ENCODE peak calls at places on chromosome 16, in six cellular contexts. W is ovary, H is SK-N-SH, L is colonic mucosa, I is epithelial cell of esophagus, K is esophagus muscularis mucosa. U is an unnamed sample.

GRCh38 chr16:58098207-58099096 is 30.7 kb downstream of the CFAP20 start:
- DNase-seq in I (peak; percentile 67), W (no peak), L (no peak), K (no peak), H (no peak), U (no peak)

GRCh38 chr16:729768-730665 is 3.1 kb downstream of the HAGHL start:
- DNase-seq in I (no peak), K (no peak), W (no peak), H (no peak), L (no peak), U (no peak)

GRCh38 chr16:47888142-47888541 is 267.7 kb downstream of the ABCC12 start:
- DNase-seq in H (no peak), L (no peak), W (no peak), K (no peak), I (peak; percentile 71), U (no peak)

GRCh38 chr16:27499659-27500055 is 50.1 kb downstream of the GTF3C1 start:
- DNase-seq in L (no peak), K (no peak), H (no peak), I (no peak), W (no peak), U (no peak)

GRCh38 chr16:51755039-51755501 is 604.0 kb upstream of the SALL1 start:
- DNase-seq in I (no peak), H (no peak), L (no peak), W (no peak), K (no peak), U (no peak)

GRCh38 chr16:50473375-50473945 is 74.7 kb upstream of the NKD1 start:
- DNase-seq in H (no peak), I (peak; percentile 77), L (no peak), K (no peak), W (no peak), U (no peak)

GRCh38 chr16:21277927-21278706 is at the start of gene CRYM:
- DNase-seq in H (peak; percentile 93), K (peak; percentile 72), L (peak; percentile 83), W (peak; percentile 65), I (peak; percentile 52), U (no peak)

GRCh38 chr16:80300456-80300855 is 240.3 kb upstream of the DYNLRB2 start:
- DNase-seq in L (no peak), K (no peak), I (peak; percentile 18), H (no peak), W (no peak), U (no peak)

GRCh38 chr16:26214694-26215093 is 522.9 kb downstream of the HS3ST4 start:
- DNase-seq in I (no peak), W (no peak), L (no peak), K (no peak), H (no peak), U (no peak)

GRCh38 chr16:65453646-65454045 is 331.8 kb upstream of the CDH11 start:
- DNase-seq in I (no peak), W (no peak), K (peak; percentile 21), H (no peak), L (no peak), U (no peak)

GRCh38 chr16:49095539-49095938 is 186.1 kb downstream of the CBLN1 start:
- DNase-seq in H (no peak), W (no peak), L (no peak), K (peak; percentile 57), I (no peak), U (no peak)

GRCh38 chr16:1156111-1156982 is 3.4 kb downstream of the CACNA1H start:
- DNase-seq in K (no peak), H (no peak), W (peak; percentile 89), L (no peak), I (no peak), U (no peak)

GRCh38 chr16:70158261-70158939 is 15.2 kb upstream of the CLEC18C start:
- DNase-seq in H (peak; percentile 12), W (no peak), L (no peak), K (peak; percentile 91), I (no peak), U (no peak)

GRCh38 chr16:47018223-47018891 is 44.9 kb upstream of the DNAJA2 start:
- DNase-seq in H (peak; percentile 76), K (no peak), L (peak; percentile 28), I (peak; percentile 67), W (no peak), U (no peak)

GRCh38 chr16:27470567-27471431 is 68.8 kb downstream of the IL21R start:
- DNase-seq in W (no peak), K (no peak), H (no peak), L (no peak), I (no peak), U (peak; percentile 10)

GRCh38 chr16:19980866-19981265 is 92.8 kb downstream of the GPR139 start:
- DNase-seq in L (no peak), I (no peak), H (peak; percentile 41), W (no peak), K (no peak), U (no peak)

GRCh38 chr16:81315271-81316175 is 761 bp downstream of the GAN start:
- DNase-seq in L (peak; percentile 67), W (peak; percentile 73), K (no peak), I (peak; percentile 68), H (peak; percentile 78), U (no peak)

GRCh38 chr16:14486520-14487303 is 143.3 kb downstream of the PARN start:
- DNase-seq in K (peak; percentile 97), L (peak; percentile 88), I (peak; percentile 92), W (peak; percentile 83), H (peak; percentile 68), U (peak; percentile 86)

GRCh38 chr16:50735629-50736122 is 6.2 kb upstream of the CYLD start:
- DNase-seq in H (no peak), W (no peak), L (no peak), K (peak; percentile 34), I (no peak), U (no peak)

GRCh38 chr16:29147710-29148425 is 163.0 kb downstream of the LAT start:
- DNase-seq in I (no peak), L (no peak), H (no peak), K (no peak), W (peak; percentile 31), U (no peak)

GRCh38 chr16:86575754-86576557 is 2.4 kb upstream of the FOXL1 start:
- DNase-seq in K (no peak), W (no peak), H (peak; percentile 67), I (peak; percentile 94), L (peak; percentile 79), U (peak; percentile 95)

GRCh38 chr16:86573646-86574508 is 4.5 kb upstream of the FOXL1 start:
- DNase-seq in K (no peak), W (no peak), I (no peak), H (no peak), L (no peak), U (no peak)

GRCh38 chr16:86576591-86577313 is 1.6 kb upstream of the FOXL1 start:
- DNase-seq in I (peak; percentile 36), H (no peak), W (no peak), K (no peak), L (no peak), U (peak; percentile 80)

GRCh38 chr16:86574646-86575045 is 3.7 kb upstream of the FOXL1 start:
- DNase-seq in H (no peak), L (no peak), W (no peak), I (no peak), K (no peak), U (no peak)

DNA sequence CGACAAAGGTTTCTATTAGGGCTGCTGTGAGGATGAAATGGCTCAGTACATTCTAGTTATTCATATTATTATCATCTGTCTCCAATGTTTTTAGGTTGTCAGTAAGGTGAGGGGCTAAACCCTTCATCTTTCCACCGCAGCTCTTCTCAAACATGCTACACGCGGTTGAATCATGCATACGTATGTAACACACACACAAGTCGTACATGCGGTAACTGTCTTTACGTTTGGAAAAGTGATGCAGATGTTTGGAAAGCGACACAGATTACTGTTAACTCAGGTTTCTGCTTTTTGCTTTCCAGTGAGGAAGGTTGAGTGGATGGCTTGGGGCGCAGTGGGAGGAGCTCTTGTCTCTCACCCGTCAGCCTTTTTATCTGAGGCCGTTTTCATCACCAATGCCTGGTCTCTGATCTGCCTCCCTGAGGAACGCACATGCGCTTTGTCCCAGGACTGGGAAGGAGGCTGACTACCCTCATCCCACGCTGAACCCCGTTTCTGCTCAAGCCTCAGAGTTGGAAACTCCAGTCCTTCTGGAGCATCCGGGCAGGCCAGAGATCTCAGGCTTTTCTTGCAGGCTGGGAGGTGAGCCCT is 3.2 kb upstream of the FOXL1 start:
- DNase-seq in I (no peak), L (no peak), W (no peak), H (no peak), K (no peak), U (no peak)
- H3K4me3 ChIP-seq in I (no peak overlapping the region), L (peak overlapping the region; percentile 37), W (no peak overlapping the region), H (peak overlapping the region; percentile 73), K (peak overlapping the region; percentile 40), U (peak overlapping the region; percentile 76)

GRCh38 chr16:67718668-67719047 is 458 bp downstream of the GFOD2 start:
- DNase-seq in I (no peak), H (no peak), L (peak; percentile 23), W (no peak), K (no peak), U (no peak)

GRCh38 chr16:67716097-67716496 is 3.0 kb downstream of the GFOD2 start:
- DNase-seq in W (no peak), K (no peak), I (no peak), H (no peak), L (no peak), U (no peak)

GRCh38 chr16:67720236-67720635 is 1.1 kb upstream of the GFOD2 start:
- DNase-seq in L (no peak), W (no peak), I (no peak), H (no peak), K (no peak), U (no peak)

GRCh38 chr16:67719778-67720144 is 645 bp upstream of the GFOD2 start:
- DNase-seq in I (peak; percentile 28), K (no peak), H (peak; percentile 52), L (peak; percentile 52), W (peak; percentile 25), U (peak; percentile 11)

GRCh38 chr16:67719048-67719777 is at the start of gene GFOD2:
- DNase-seq in I (peak; percentile 96), W (peak; percentile 99), K (peak; percentile 98), H (peak; percentile 100), L (peak; percentile 98), U (peak; percentile 88)
- TF ChIP-seq CTCF in I (no peak), W (no peak), K (no peak), H (no peak), L (no peak), U (no peak)

GRCh38 chr16:85910073-85910853 is 11.3 kb downstream of the IRF8 start:
- DNase-seq in K (no peak), I (no peak), W (no peak), H (no peak), L (no peak), U (no peak)

GRCh38 chr16:85913141-85913601 is 14.2 kb downstream of the IRF8 start:
- DNase-seq in I (no peak), L (no peak), W (no peak), K (no peak), H (no peak), U (no peak)

GRCh38 chr16:85912271-85912974 is 13.5 kb downstream of the IRF8 start:
- DNase-seq in W (peak; percentile 73), H (no peak), K (no peak), I (no peak), L (no peak), U (peak; percentile 15)

GRCh38 chr16:85910854-85911247 is 11.9 kb downstream of the IRF8 start:
- DNase-seq in H (no peak), I (no peak), L (no peak), W (no peak), K (no peak), U (no peak)

GRCh38 chr16:85911531-85911930 is 12.6 kb downstream of the IRF8 start:
- DNase-seq in W (no peak), L (no peak), H (no peak), I (no peak), K (no peak), U (no peak)
- H3K4me3 ChIP-seq in W (no peak overlapping the region), L (no peak overlapping the region), H (no peak overlapping the region), I (no peak overlapping the region), K (no peak overlapping the region), U (no peak overlapping the region)

GRCh38 chr16:73176577-73177013 is 128.7 kb upstream of the ZFHX3 start:
- DNase-seq in K (no peak), I (peak; percentile 94), L (no peak), W (no peak), H (no peak), U (peak; percentile 70)
- TF ChIP-seq CTCF in K (peak; percentile 13), I (peak; percentile 52), L (peak; percentile 18), W (no peak), H (peak; percentile 70), U (peak; percentile 59)